ENCODE peak calls at places on chromosomes 4 and X, in five cellular contexts. H is hypothalamus; L is stimulated activated CD4-positive, alpha-beta T cell treated with anti-CD3 and anti-CD28 coated beads, TNF-alpha, amount 100 ng/mL, for 48 hours; A is HT1080; C is pancreas. R is an unnamed sample.

GRCh38 chrX:47200385-47201150 is 6.9 kb downstream of the UBA1 start:
- DNase-seq in A (peak), H (no peak), L (no peak), C (no peak), R (no peak)

GRCh38 chrX:150254909-150255308 is 108.2 kb upstream of the MAMLD1 start:
- DNase-seq in C (no peak), A (no peak), H (no peak), L (no peak), R (no peak)

GRCh38 chr4:153296424-153296823 is 48.1 kb upstream of the MND1 start:
- DNase-seq in C (no peak), L (no peak), A (no peak), H (no peak), R (no peak)

GRCh38 chr4:3699678-3700077 is 66.5 kb upstream of the ADRA2C start:
- DNase-seq in L (no peak), H (no peak), C (peak), A (no peak), R (no peak)

GRCh38 chr4:169005453-169006099 is 4.5 kb downstream of the CBR4 start:
- DNase-seq in A (no peak), C (no peak), L (no peak), H (no peak), R (no peak)

GRCh38 chr4:142548491-142548890 is 297.6 kb downstream of the INPP4B start:
- DNase-seq in L (no peak), A (peak), H (no peak), C (no peak), R (no peak)

GRCh38 chrX:7144126-7144525 is 3.4 kb upstream of the STS start:
- DNase-seq in A (no peak), C (no peak), H (no peak), L (no peak), R (no peak)

GRCh38 chrX:8868906-8869305 is 67.7 kb upstream of the FAM9A start:
- DNase-seq in H (no peak), L (no peak), A (peak), C (no peak), R (no peak)

GRCh38 chr4:163607292-163607691 is 112.8 kb downstream of the TMA16 start:
- DNase-seq in L (no peak), H (no peak), C (no peak), A (no peak), R (no peak)

GRCh38 chr4:110059556-110060191 is 138.7 kb downstream of the ELOVL6 start:
- DNase-seq in H (no peak), L (no peak), C (no peak), A (peak), R (no peak)

GRCh38 chrX:150870487-150871340 is 27.8 kb downstream of the CD99L2 start:
- DNase-seq in H (no peak), C (no peak), L (no peak), A (no peak), R (no peak)